ENCODE peak calls at places on chromosomes 2 and 18, in six cellular contexts. J is transverse colon; U is CD8-positive, alpha-beta T cell; M is psoas muscle; B is keratinocyte; E is uterus. O is an unnamed sample. For H3K4me1, the result is how much of the 10 kb centered on the place peaks cover.

GRCh38 chr2:19461504-19461903 is 103.1 kb upstream of the OSR1 start:
- DNase-seq in M (no peak), U (no peak), E (no peak), J (no peak), B (no peak), O (no peak)

GRCh38 chr18:5543036-5543671 is 643 bp downstream of the EPB41L3 start:
- DNase-seq in B (no peak), E (no peak), J (no peak), M (peak), U (no peak), O (no peak)

GRCh38 chr2:168053676-168054075 is 193.7 kb downstream of the STK39 start:
- DNase-seq in J (no peak), U (no peak), E (no peak), B (no peak), M (no peak), O (no peak)

GRCh38 chr2:152056418-152056817 is 42.4 kb downstream of the CACNB4 start:
- DNase-seq in E (no peak), M (no peak), B (no peak), U (no peak), J (no peak), O (no peak)

GRCh38 chr2:232779935-232780334 is 3.6 kb upstream of the KCNJ13 start:
- DNase-seq in E (no peak), J (no peak), B (no peak), U (no peak), M (no peak), O (no peak)

GRCh38 chr2:239360008-239360407 is 40.8 kb downstream of the HDAC4 start:
- DNase-seq in U (no peak), J (no peak), E (no peak), B (no peak), M (no peak), O (peak)

GRCh38 chr2:98805412-98806265 is 74.7 kb upstream of the MGAT4A start:
- DNase-seq in E (no peak), B (no peak), J (no peak), U (no peak), M (no peak), O (peak)

GRCh38 chr2:164922119-164922518 is 33.2 kb downstream of the SLC38A11 start:
- DNase-seq in E (no peak), U (no peak), M (no peak), J (no peak), B (no peak), O (no peak)

GRCh38 chr2:176514805-176515500 is 245.7 kb downstream of the MTX2 start:
- DNase-seq in U (no peak), E (no peak), J (no peak), M (no peak), B (peak), O (no peak)

GRCh38 chr18:22913861-22914260 is 19.3 kb upstream of the RBBP8 start:
- DNase-seq in E (no peak), M (no peak), J (peak), B (peak), U (no peak), O (peak)

GRCh38 chr2:15889800-15890498 is 50.4 kb upstream of the MYCN start:
- DNase-seq in B (no peak), J (no peak), M (no peak), U (no peak), E (no peak), O (no peak)

GRCh38 chr2:195543902-195544894 is 112.8 kb upstream of the SLC39A10 start:
- DNase-seq in B (no peak), U (no peak), J (no peak), E (no peak), M (no peak), O (no peak)

GRCh38 chr2:33477473-33478468 is 1.3 kb downstream of the RASGRP3 start:
- DNase-seq in B (no peak), J (peak), M (no peak), U (no peak), E (no peak), O (peak)

GRCh38 chr18:67938691-67939090 is 422.2 kb upstream of the DSEL start:
- DNase-seq in M (no peak), E (no peak), U (no peak), B (no peak), J (no peak), O (no peak)

GRCh38 chr2:138777996-138778395 is 2.2 kb downstream of the NXPH2 start:
- DNase-seq in U (no peak), B (no peak), E (no peak), M (no peak), J (no peak), O (no peak)

GRCh38 chr18:43486462-43486861 is 209.2 kb upstream of the SYT4 start:
- DNase-seq in B (no peak), U (no peak), M (no peak), E (no peak), J (no peak), O (no peak)

GRCh38 chr2:46831037-46831868 is 84.4 kb downstream of the MCFD2 start:
- DNase-seq in E (peak), M (no peak), J (no peak), B (no peak), U (no peak), O (no peak)

GRCh38 chr2:38168710-38169480 is 92.9 kb upstream of the CYP1B1 start:
- DNase-seq in M (no peak), E (no peak), U (no peak), J (no peak), B (no peak), O (no peak)

GRCh38 chr2:138205281-138205680 is 241.0 kb downstream of the HNMT start:
- DNase-seq in U (no peak), B (no peak), J (no peak), M (no peak), E (no peak), O (no peak)

GRCh38 chr2:168814046-168814445 is 11.6 kb downstream of the NOSTRIN start:
- DNase-seq in J (no peak), U (no peak), E (no peak), B (no peak), M (no peak), O (no peak)

GRCh38 chr2:95004702-95005101 is 20.8 kb upstream of the MAL start:
- DNase-seq in M (no peak), J (no peak), U (no peak), E (no peak), B (no peak), O (no peak)

GRCh38 chr18:8800445-8800844 is 95.1 kb downstream of the MTCL1 start:
- DNase-seq in E (no peak), M (no peak), B (peak), U (no peak), J (no peak), O (no peak)

GRCh38 chr18:51168031-51168742 is 29.3 kb downstream of the MEX3C start:
- DNase-seq in E (no peak), U (no peak), B (no peak), M (no peak), J (no peak), O (no peak)

DNA sequence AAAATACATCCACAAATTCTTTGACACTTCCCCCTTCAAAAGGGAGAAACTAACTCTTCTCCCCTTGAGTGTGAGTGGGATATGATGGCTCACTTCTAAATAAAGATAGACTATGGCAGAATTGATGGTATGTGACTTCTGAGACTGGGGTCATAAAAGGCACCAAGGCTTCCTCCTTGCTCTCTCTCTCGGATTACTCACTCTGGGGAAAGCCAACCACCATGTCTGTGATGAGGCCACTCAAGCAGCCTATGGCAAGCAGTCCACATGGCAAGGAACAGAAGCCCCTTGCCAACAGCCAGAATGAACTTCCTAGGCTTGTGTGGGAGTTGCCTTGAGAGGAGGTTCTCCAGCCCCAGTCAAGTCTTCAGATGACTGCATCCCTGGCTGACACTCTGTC is 43.6 kb downstream of the KIAA2012 start:
- DNase-seq in E (no peak), B (no peak), M (no peak), J (no peak), U (no peak), O (no peak)
- H3K4me1 ChIP-seq in E (under half), B (under half), M (under half), J (under half), U (under half), O (under half)

GRCh38 chr2:213834331-213834730 is 550.1 kb downstream of the SPAG16 start:
- DNase-seq in J (no peak), M (no peak), E (no peak), B (no peak), U (no peak), O (no peak)
- H3K27ac ChIP-seq in J (no peak), M (no peak), E (peak), B (no peak), U (no peak), O (no peak)

DNA sequence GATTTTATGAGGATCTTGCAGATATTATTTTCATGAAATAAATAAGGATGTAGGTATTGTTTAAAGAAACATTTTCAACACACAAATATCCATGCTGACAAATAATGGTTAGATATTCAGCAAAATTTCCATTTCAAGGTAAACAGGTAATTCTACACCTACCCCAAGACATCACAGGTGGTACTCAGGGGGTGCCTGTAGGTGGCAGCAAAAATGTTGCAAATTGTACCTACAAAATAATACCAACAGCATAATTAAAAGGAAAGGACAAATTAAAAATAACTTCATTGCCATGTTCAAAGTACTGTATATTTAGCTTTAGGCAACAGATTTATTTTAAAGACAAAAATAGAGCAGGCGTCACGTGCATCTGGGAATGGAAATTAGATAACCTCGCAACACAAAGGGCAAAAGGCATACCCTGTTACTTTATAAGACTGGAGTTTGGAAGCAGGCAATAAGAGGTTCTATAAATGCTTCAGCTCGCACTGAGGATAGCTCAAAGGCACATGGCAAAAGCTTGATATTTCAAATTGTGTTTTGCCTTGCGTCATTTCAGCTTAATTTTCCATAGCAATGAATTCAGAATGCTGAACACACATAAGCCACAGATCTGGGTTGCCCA is 630.5 kb downstream of the TDRD15 start:
- DNase-seq in J (no peak), U (no peak), B (no peak), M (no peak), E (no peak), O (no peak)
- TF ChIP-seq CTCF in J (no peak), U (no peak), B (peak), M (no peak), E (no peak), O (peak)

GRCh38 chr2:237723023-237723422 is 75.6 kb upstream of the RBM44 start:
- DNase-seq in E (no peak), M (no peak), J (no peak), U (no peak), B (no peak), O (no peak)

GRCh38 chr2:237720962-237721361 is 77.6 kb upstream of the RBM44 start:
- DNase-seq in E (no peak), J (no peak), M (no peak), B (no peak), U (no peak), O (no peak)

GRCh38 chr2:237721828-237722227 is 76.8 kb upstream of the RBM44 start:
- DNase-seq in E (no peak), B (no peak), M (no peak), J (no peak), U (no peak), O (no peak)

GRCh38 chr2:237723613-237724012 is 75.0 kb upstream of the RBM44 start:
- DNase-seq in U (no peak), J (peak), B (peak), E (no peak), M (no peak), O (no peak)

GRCh38 chr2:237722616-237723015 is 76.0 kb upstream of the RBM44 start:
- DNase-seq in M (no peak), E (no peak), B (no peak), J (no peak), U (no peak), O (no peak)
- H3K4me1 ChIP-seq in M (half or more), E (under half), B (half or more), J (under half), U (under half), O (under half)

GRCh38 chr2:234846589-234847363 is 105.0 kb upstream of the SH3BP4 start:
- DNase-seq in U (no peak), B (no peak), J (no peak), M (no peak), E (no peak), O (no peak)
- H3K27ac ChIP-seq in U (no peak), B (no peak), J (no peak), M (no peak), E (no peak), O (no peak)

GRCh38 chr18:27608742-27609141 is 423.6 kb upstream of the CHST9 start:
- DNase-seq in M (no peak), J (no peak), U (no peak), E (no peak), B (no peak), O (no peak)
- TF ChIP-seq CTCF in M (peak), J (peak), U (no peak), E (no peak), B (peak), O (peak)

GRCh38 chr2:71471276-71471675 is 17.9 kb downstream of the DYSF start:
- DNase-seq in E (no peak), B (no peak), J (no peak), U (no peak), M (no peak), O (no peak)
- H3K4me1 ChIP-seq in E (under half), B (under half), J (under half), U (under half), M (half or more), O (under half)

O was measured in lower lobe of right lung.